ENCODE peak calls at places on chromosomes 12 and 14, in four cellular contexts. W is sciatic nerve, I is fibroblast of the conjunctiva, Q is astrocyte of the spinal cord. K is an unnamed sample.

GRCh38 chr14:79659995-79660975 is 551.0 kb downstream of the DIO2 start:
- DNase-seq in Q (no peak), I (no peak), W (no peak), K (no peak)

GRCh38 chr12:113374823-113375428 is 16.5 kb downstream of the PLBD2 start:
- DNase-seq in I (no peak), W (no peak), Q (no peak), K (no peak)

GRCh38 chr12:116524964-116525379 is 34.2 kb upstream of the MAP1LC3B2 start:
- DNase-seq in Q (peak), W (no peak), I (peak), K (peak)

GRCh38 chr12:54018608-54018984 is 9.6 kb upstream of the HOXC6 start:
- DNase-seq in W (peak), Q (no peak), I (no peak), K (peak)

GRCh38 chr14:94904636-94905035 is 134.7 kb upstream of the GSC start:
- DNase-seq in W (no peak), Q (peak), I (no peak), K (peak)

GRCh38 chr12:8780389-8780788 is 42.0 kb upstream of the A2ML1 start:
- DNase-seq in Q (peak), I (peak), W (no peak), K (peak)

GRCh38 chr12:2212971-2213869 is 160.4 kb downstream of the CACNA1C start:
- DNase-seq in W (no peak), I (no peak), Q (peak), K (no peak)

GRCh38 chr14:86333506-86333905 is 803.6 kb downstream of the FLRT2 start:
- DNase-seq in I (no peak), W (no peak), Q (no peak), K (no peak)

GRCh38 chr14:69008411-69008810 is 29.3 kb upstream of the ACTN1 start:
- DNase-seq in W (no peak), Q (peak), I (no peak), K (peak)

GRCh38 chr14:101357559-101358319 is 203.6 kb upstream of the DIO3 start:
- DNase-seq in I (no peak), Q (no peak), W (peak), K (no peak)

GRCh38 chr14:22973217-22974032 is 8.9 kb downstream of the AJUBA start:
- DNase-seq in I (peak), Q (peak), W (no peak), K (peak)

GRCh38 chr12:51449569-51450246 is 25.1 kb downstream of the SLC4A8 start:
- DNase-seq in W (no peak), Q (no peak), I (no peak), K (no peak)

GRCh38 chr14:73243341-73243740 is 6.0 kb downstream of the PAPLN start:
- DNase-seq in W (no peak), Q (no peak), I (no peak), K (no peak)

GRCh38 chr12:84506317-84506716 is 406.3 kb downstream of the SLC6A15 start:
- DNase-seq in W (no peak), I (peak), Q (no peak), K (no peak)

GRCh38 chr14:80658733-80659132 is 282.8 kb downstream of the CEP128 start:
- DNase-seq in I (no peak), W (no peak), Q (no peak), K (peak)

GRCh38 chr14:100858838-100859220 is 32.9 kb downstream of the MEG3 start:
- DNase-seq in Q (no peak), W (no peak), I (no peak), K (no peak)

GRCh38 chr14:61472025-61472672 is 150.8 kb downstream of the PRKCH start:
- DNase-seq in I (peak), Q (peak), W (no peak), K (peak)

GRCh38 chr12:124921200-124922008 is 7.0 kb upstream of the UBC start:
- DNase-seq in I (peak), Q (peak), W (peak), K (peak)

GRCh38 chr14:94180655-94181271 is 6.6 kb downstream of the PPP4R4 start:
- DNase-seq in W (no peak), I (peak), Q (peak), K (peak)

GRCh38 chr12:3580071-3580749 is 89.2 kb downstream of the PRMT8 start:
- DNase-seq in I (no peak), W (no peak), Q (no peak), K (no peak)

GRCh38 chr14:74326369-74327152 is 21.7 kb upstream of the VRTN start:
- DNase-seq in Q (no peak), W (no peak), I (no peak), K (peak)

GRCh38 chr12:91777268-91777997 is 368.2 kb downstream of the BTG1 start:
- DNase-seq in W (no peak), I (no peak), Q (no peak), K (no peak)

GRCh38 chr12:105013892-105014291 is 27.8 kb downstream of the NOPCHAP1 start:
- DNase-seq in Q (peak), I (no peak), W (no peak), K (peak)

GRCh38 chr14:58832010-58832409 is 194.2 kb downstream of the DACT1 start:
- DNase-seq in Q (no peak), W (no peak), I (no peak), K (peak)

GRCh38 chr12:57616383-57617101 is 5.3 kb downstream of the ARHGEF25 start:
- DNase-seq in I (peak), Q (no peak), W (no peak), K (peak)

GRCh38 chr12:96233941-96234461 is 39.8 kb downstream of the ELK3 start:
- DNase-seq in I (peak), W (peak), Q (peak), K (peak)

GRCh38 chr14:54706768-54707167 is 139.8 kb downstream of the SAMD4A start:
- DNase-seq in I (no peak), W (no peak), Q (no peak), K (no peak)

GRCh38 chr14:50320279-50320678 is 8.2 kb downstream of the DMAC2L start:
- DNase-seq in Q (peak), W (no peak), I (peak), K (peak)

GRCh38 chr12:98744692-98745091 is 99.6 kb downstream of the APAF1 start:
- DNase-seq in Q (no peak), I (no peak), W (no peak), K (no peak)

GRCh38 chr14:77508249-77508648 is 9.6 kb upstream of the ISM2 start:
- DNase-seq in Q (peak), I (no peak), W (no peak), K (no peak)

GRCh38 chr14:89773644-89774316 is 180.8 kb downstream of the EFCAB11 start:
- DNase-seq in Q (peak), W (no peak), I (no peak), K (peak)

GRCh38 chr14:32230695-32231280 is 27.7 kb upstream of the RNU6-8 start:
- DNase-seq in I (no peak), W (no peak), Q (peak), K (peak)

GRCh38 chr12:74915718-74916117 is 293.9 kb downstream of the KCNC2 start:
- DNase-seq in W (no peak), I (no peak), Q (no peak), K (no peak)

GRCh38 chr12:109330282-109330681 is 17.4 kb upstream of the MYO1H start:
- DNase-seq in Q (no peak), I (no peak), W (no peak), K (no peak)

GRCh38 chr12:12008931-12009611 is 61.7 kb upstream of the BCL2L14 start:
- DNase-seq in Q (peak), W (no peak), I (no peak), K (no peak)

GRCh38 chr14:68548194-68549056 is 244.4 kb downstream of the ZFP36L1 start:
- DNase-seq in I (peak), Q (peak), W (peak), K (peak)

GRCh38 chr12:130300725-130301124 is 37.0 kb upstream of the PIWIL1 start:
- DNase-seq in I (no peak), Q (no peak), W (no peak), K (no peak)

GRCh38 chr12:110351119-110351518 is 52.4 kb downstream of the ANAPC7 start:
- DNase-seq in I (no peak), Q (no peak), W (no peak), K (no peak)

GRCh38 chr12:29229937-29230336 is 80.9 kb downstream of the FAR2 start:
- DNase-seq in Q (no peak), W (no peak), I (no peak), K (no peak)

K was measured in myocyte.